ENCODE peak calls at places on chromosomes 3 and 15, in six cellular contexts. S is stomach; K is Peyer's patch; V is sigmoid colon; N is CD4-positive, alpha-beta memory T cell; F is body of pancreas. X is an unnamed sample. For H3K4me1 and H3K27me3, the result is how much of the 10 kb centered on the place peaks cover.

GRCh38 chr3:150956376-150956775 is 16.2 kb downstream of the CLRN1 start:
- DNase-seq in F (no peak), K (no peak), N (no peak), S (no peak), V (no peak), X (no peak)

GRCh38 chr3:21624514-21624913 is 126.5 kb downstream of the ZNF385D start:
- DNase-seq in F (no peak), S (no peak), N (no peak), K (no peak), V (no peak), X (no peak)

GRCh38 chr15:48177383-48177874 is 666 bp downstream of the MYEF2 start:
- DNase-seq in F (no peak), S (no peak), K (peak), V (no peak), N (no peak), X (peak)

GRCh38 chr15:41634072-41634628 is 26.1 kb upstream of the MGA start:
- DNase-seq in K (no peak), S (no peak), F (no peak), N (no peak), V (no peak), X (no peak)

GRCh38 chr15:60761505-60761845 is 282.5 kb upstream of the ICE2 start:
- DNase-seq in V (no peak), F (no peak), N (no peak), K (no peak), S (no peak), X (no peak)

GRCh38 chr15:90654233-90655124 is 62.7 kb upstream of the BLM start:
- DNase-seq in S (no peak), N (no peak), F (no peak), V (no peak), K (no peak), X (no peak)

GRCh38 chr15:78716651-78717050 is 75.6 kb upstream of the CHRNB4 start:
- DNase-seq in S (no peak), V (no peak), K (no peak), N (no peak), F (no peak), X (no peak)

GRCh38 chr15:48527517-48527916 is 118.0 kb downstream of the FBN1 start:
- DNase-seq in V (no peak), K (no peak), F (no peak), N (no peak), S (no peak), X (no peak)

GRCh38 chr3:188947983-188948657 is 223.7 kb upstream of the TPRG1 start:
- DNase-seq in K (peak), S (peak), N (no peak), V (peak), F (peak), X (no peak)

GRCh38 chr3:149342413-149343340 is 9.2 kb upstream of the TM4SF18 start:
- DNase-seq in S (no peak), N (no peak), K (no peak), V (no peak), F (no peak), X (no peak)

GRCh38 chr3:197730200-197730599 is 6.5 kb downstream of the RUBCN start:
- DNase-seq in S (no peak), K (no peak), N (no peak), V (no peak), F (no peak), X (no peak)

GRCh38 chr3:45130476-45130875 is 15.7 kb downstream of the CDCP1 start:
- DNase-seq in V (no peak), S (no peak), K (no peak), N (no peak), F (no peak), X (no peak)

GRCh38 chr3:95460274-95460673 is 1354.1 kb upstream of the EPHA6 start:
- DNase-seq in F (no peak), N (no peak), S (no peak), V (peak), K (no peak), X (no peak)

GRCh38 chr15:81835731-81836130 is 210.1 kb downstream of the MEX3B start:
- DNase-seq in N (no peak), V (no peak), S (no peak), K (no peak), F (no peak), X (no peak)

GRCh38 chr15:57183614-57184344 is 192.5 kb upstream of the CGNL1 start:
- DNase-seq in N (no peak), F (no peak), S (no peak), V (no peak), K (no peak), X (no peak)

GRCh38 chr3:138809506-138810266 is 25.0 kb downstream of the PIK3CB start:
- DNase-seq in S (no peak), V (no peak), F (no peak), K (no peak), N (no peak), X (no peak)

GRCh38 chr3:47854720-47855455 is 52.0 kb downstream of the DHX30 start:
- DNase-seq in N (no peak), F (no peak), K (no peak), S (no peak), V (no peak), X (no peak)

DNA sequence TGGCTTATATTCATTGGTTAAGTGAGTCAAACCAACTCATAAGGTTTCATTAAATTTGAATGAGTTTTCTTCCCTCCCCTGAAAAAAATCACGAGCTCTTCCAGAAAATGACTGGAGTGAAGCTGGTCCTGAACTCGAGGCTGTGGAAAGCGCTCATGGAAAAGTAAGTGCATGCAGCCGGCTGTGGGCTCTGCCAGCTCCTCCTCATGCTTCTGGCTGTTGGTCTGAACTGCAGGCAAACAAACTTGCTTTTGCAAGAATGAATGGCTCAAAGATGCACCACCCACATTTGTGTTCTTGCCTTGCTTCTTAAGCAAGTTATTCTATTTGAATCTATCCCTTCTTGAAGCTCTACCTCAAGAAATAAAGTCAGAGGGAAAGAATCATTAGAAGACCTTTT is 6.2 kb downstream of the ETV5 start:
- DNase-seq in F (no peak), S (no peak), K (no peak), V (no peak), N (no peak), X (no peak)
- H3K4me1 ChIP-seq in F (under half), S (under half), K (under half), V (under half), N (under half), X (under half)

DNA sequence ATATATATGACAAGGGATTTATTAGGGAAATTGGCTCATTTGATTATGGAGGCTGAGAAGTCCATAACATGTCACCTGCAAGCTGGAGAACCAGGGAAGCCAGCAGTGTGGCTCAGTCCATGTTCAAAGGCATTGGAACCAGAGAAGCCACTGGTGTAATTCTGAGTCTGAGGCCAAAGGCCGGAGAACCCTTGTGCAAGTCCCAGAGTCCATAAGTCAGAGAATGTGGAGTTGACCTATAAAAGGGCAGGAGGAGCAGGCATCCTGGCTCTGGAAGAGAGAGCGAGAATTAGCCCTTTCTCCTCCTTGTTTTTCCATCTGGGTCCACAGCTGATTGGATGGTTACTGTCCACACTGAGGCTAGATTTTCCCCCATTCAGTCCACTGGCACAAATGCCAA is 319.8 kb downstream of the IGSF11 start:
- DNase-seq in F (no peak), V (no peak), S (no peak), N (no peak), K (no peak), X (no peak)
- H3K27me3 ChIP-seq in F (under half), V (under half), S (under half), N (under half), K (under half), X (under half)

DNA sequence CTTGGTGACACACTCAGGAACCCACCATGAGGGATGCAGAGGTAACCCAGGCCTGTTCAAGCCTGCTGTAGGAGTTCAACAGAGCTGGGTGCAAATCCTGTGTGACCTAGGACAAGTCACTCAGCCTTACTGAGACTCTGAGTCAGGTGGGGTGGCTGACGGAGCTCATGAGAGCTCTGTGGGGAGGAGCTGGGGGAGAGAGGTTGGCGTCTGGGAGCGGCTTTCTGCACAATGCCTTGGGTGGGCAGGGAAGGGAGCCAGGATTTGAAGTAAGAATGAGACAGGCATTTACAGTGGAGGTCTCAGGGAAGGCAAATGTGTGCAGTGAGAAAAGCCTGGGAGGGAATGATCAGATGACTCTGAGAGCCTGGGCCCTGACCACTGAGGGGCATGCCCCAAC is 18.3 kb downstream of the C3orf18 start:
- DNase-seq in N (no peak), V (no peak), K (no peak), S (no peak), F (no peak), X (no peak)
- H3K4me1 ChIP-seq in N (under half), V (under half), K (under half), S (under half), F (under half), X (under half)

DNA sequence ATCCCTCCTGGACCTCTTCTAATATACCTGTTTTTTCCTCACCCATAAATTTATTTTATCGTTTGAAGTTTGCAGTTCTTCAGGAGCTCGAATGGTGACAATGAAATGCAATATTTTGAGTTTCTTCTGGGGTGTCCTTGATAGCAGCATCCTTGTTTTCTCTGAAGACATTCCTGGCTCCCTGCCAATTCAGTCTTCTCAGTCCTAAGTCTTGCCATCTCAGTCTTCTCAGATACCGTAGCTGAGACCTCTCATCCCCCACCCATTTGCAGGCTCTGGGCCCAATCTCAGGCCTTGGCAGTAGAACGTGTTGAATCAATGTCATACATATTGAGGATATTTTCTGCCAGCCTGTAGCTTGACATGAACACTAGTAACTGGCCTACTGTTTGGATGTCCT is 140.9 kb downstream of the NECTIN3 start:
- DNase-seq in V (no peak), F (no peak), K (no peak), N (no peak), S (no peak), X (no peak)
- H3K27me3 ChIP-seq in V (under half), F (under half), K (under half), N (under half), S (under half), X (under half)

X was measured in effector memory CD4-positive, alpha-beta T cell.